ENCODE peak calls at places on chromosome 2, in eight cellular contexts. One of them, this sample, is unnamed.

GRCh38 chr2:190765386-190766173 is 115.0 kb upstream of the GLS start:
- DNase-seq in H4: peak; percentile 31
- DNase-seq in NCI-H1092 treated with DMSO at 0.1 percent for 48 hours: no peak
- DNase-seq in lower lobe of right lung: no peak
- DNase-seq in DMS 273 treated with DMSO at 0.1 percent for 48 hours: no peak
- DNase-seq in NCI-H1694 treated with DMSO at 0.1 percent for 48 hours: no peak
- DNase-seq in M059J: peak; percentile 90
- DNase-seq in thoracic aorta: no peak
- DNase-seq in this sample: no peak

GRCh38 chr2:58030789-58031188 is 15.8 kb upstream of the VRK2 start:
- DNase-seq in H4: no peak
- DNase-seq in NCI-H1092 treated with DMSO at 0.1 percent for 48 hours: no peak
- DNase-seq in lower lobe of right lung: no peak
- DNase-seq in DMS 273 treated with DMSO at 0.1 percent for 48 hours: no peak
- DNase-seq in NCI-H1694 treated with DMSO at 0.1 percent for 48 hours: no peak
- DNase-seq in M059J: peak; percentile 16
- DNase-seq in thoracic aorta: no peak
- DNase-seq in this sample: no peak

GRCh38 chr2:237201461-237202287 is 116.0 kb downstream of the COPS8 start:
- DNase-seq in H4: peak; percentile 95
- DNase-seq in NCI-H1092 treated with DMSO at 0.1 percent for 48 hours: no peak
- DNase-seq in lower lobe of right lung: no peak
- DNase-seq in DMS 273 treated with DMSO at 0.1 percent for 48 hours: no peak
- DNase-seq in NCI-H1694 treated with DMSO at 0.1 percent for 48 hours: no peak
- DNase-seq in M059J: peak; percentile 98
- DNase-seq in thoracic aorta: no peak
- DNase-seq in this sample: peak; percentile 41

GRCh38 chr2:219418155-219418569 is at the start of gene DES:
- DNase-seq in H4: no peak
- DNase-seq in NCI-H1092 treated with DMSO at 0.1 percent for 48 hours: no peak
- DNase-seq in lower lobe of right lung: no peak
- DNase-seq in DMS 273 treated with DMSO at 0.1 percent for 48 hours: no peak
- DNase-seq in NCI-H1694 treated with DMSO at 0.1 percent for 48 hours: no peak
- DNase-seq in M059J: no peak
- DNase-seq in thoracic aorta: no peak
- DNase-seq in this sample: no peak

GRCh38 chr2:32947484-32948143 is 861 bp downstream of the LTBP1 start:
- DNase-seq in H4: no peak
- DNase-seq in NCI-H1092 treated with DMSO at 0.1 percent for 48 hours: no peak
- DNase-seq in lower lobe of right lung: no peak
- DNase-seq in DMS 273 treated with DMSO at 0.1 percent for 48 hours: no peak
- DNase-seq in NCI-H1694 treated with DMSO at 0.1 percent for 48 hours: peak; percentile 12
- DNase-seq in M059J: peak; percentile 56
- DNase-seq in thoracic aorta: no peak
- DNase-seq in this sample: peak; percentile 82

GRCh38 chr2:197079414-197079813 is 152.9 kb upstream of the PGAP1 start:
- DNase-seq in H4: no peak
- DNase-seq in NCI-H1092 treated with DMSO at 0.1 percent for 48 hours: no peak
- DNase-seq in lower lobe of right lung: no peak
- DNase-seq in DMS 273 treated with DMSO at 0.1 percent for 48 hours: no peak
- DNase-seq in NCI-H1694 treated with DMSO at 0.1 percent for 48 hours: peak; percentile 30
- DNase-seq in M059J: peak; percentile 66
- DNase-seq in thoracic aorta: peak; percentile 12
- DNase-seq in this sample: no peak

GRCh38 chr2:232533944-232534710 is 5.4 kb upstream of the CHRNG start:
- DNase-seq in H4: no peak
- DNase-seq in NCI-H1092 treated with DMSO at 0.1 percent for 48 hours: no peak
- DNase-seq in lower lobe of right lung: peak; percentile 36
- DNase-seq in DMS 273 treated with DMSO at 0.1 percent for 48 hours: no peak
- DNase-seq in NCI-H1694 treated with DMSO at 0.1 percent for 48 hours: no peak
- DNase-seq in M059J: no peak
- DNase-seq in thoracic aorta: no peak
- DNase-seq in this sample: peak; percentile 48

GRCh38 chr2:45797451-45798230 is 146.2 kb downstream of the PRKCE start:
- DNase-seq in H4: no peak
- DNase-seq in NCI-H1092 treated with DMSO at 0.1 percent for 48 hours: no peak
- DNase-seq in lower lobe of right lung: no peak
- DNase-seq in DMS 273 treated with DMSO at 0.1 percent for 48 hours: no peak
- DNase-seq in NCI-H1694 treated with DMSO at 0.1 percent for 48 hours: no peak
- DNase-seq in M059J: no peak
- DNase-seq in thoracic aorta: no peak
- DNase-seq in this sample: no peak

This sample was measured in ecto neural progenitor cell.